ENCODE peak calls at places on chromosome 13, in four cellular contexts. One of them, this sample, is unnamed. For H3K4me1, the result is how much of the 10 kb centered on the place peaks cover.

GRCh38 chr13:43663474-43664090 is 123.2 kb downstream of the ENOX1 start:
- DNase-seq in K562: no peak
- DNase-seq in HepG2: no peak
- DNase-seq in H1: no peak
- DNase-seq in this sample: no peak

GRCh38 chr13:73088332-73088935 is 29.6 kb downstream of the KLF5 start:
- DNase-seq in K562: no peak
- DNase-seq in HepG2: no peak
- DNase-seq in H1: no peak
- DNase-seq in this sample: no peak

GRCh38 chr13:70424428-70424827 is 316.2 kb upstream of the KLHL1 start:
- DNase-seq in HepG2: no peak
- DNase-seq in H1: peak
- DNase-seq in K562: no peak
- DNase-seq in this sample: no peak

GRCh38 chr13:64756621-64757020 is 2473.5 kb downstream of the PCDH9 start:
- DNase-seq in HepG2: no peak
- DNase-seq in H1: no peak
- DNase-seq in K562: no peak
- DNase-seq in this sample: no peak

GRCh38 chr13:112510002-112510780 is 77.8 kb downstream of the TUBGCP3 start:
- DNase-seq in K562: peak
- DNase-seq in H1: peak
- DNase-seq in HepG2: peak
- DNase-seq in this sample: peak

GRCh38 chr13:96229356-96229755 is 139.4 kb downstream of the HS6ST3 start:
- DNase-seq in HepG2: peak
- DNase-seq in K562: peak
- DNase-seq in H1: no peak
- DNase-seq in this sample: no peak

GRCh38 chr13:58018020-58018419 is 386.5 kb downstream of the PCDH17 start:
- DNase-seq in H1: no peak
- DNase-seq in HepG2: no peak
- DNase-seq in K562: no peak
- DNase-seq in this sample: no peak

GRCh38 chr13:92265408-92265807 is 867.0 kb downstream of the GPC5 start:
- DNase-seq in HepG2: no peak
- DNase-seq in H1: no peak
- DNase-seq in K562: no peak
- DNase-seq in this sample: no peak

GRCh38 chr13:78190296-78190695 is 271.7 kb upstream of the EDNRB start:
- DNase-seq in K562: no peak
- DNase-seq in H1: no peak
- DNase-seq in HepG2: no peak
- DNase-seq in this sample: no peak

GRCh38 chr13:28056970-28057712 is 43.2 kb downstream of the FLT3 start:
- DNase-seq in K562: no peak
- DNase-seq in H1: no peak
- DNase-seq in HepG2: no peak
- DNase-seq in this sample: no peak

GRCh38 chr13:67136157-67136556 is 94.0 kb downstream of the PCDH9 start:
- DNase-seq in H1: no peak
- DNase-seq in K562: peak
- DNase-seq in HepG2: no peak
- DNase-seq in this sample: no peak

GRCh38 chr13:109095126-109095525 is 465.7 kb downstream of the MYO16 start:
- DNase-seq in H1: no peak
- DNase-seq in HepG2: no peak
- DNase-seq in K562: no peak
- DNase-seq in this sample: no peak

GRCh38 chr13:34357435-34358232 is 539.7 kb downstream of the RFC3 start:
- DNase-seq in H1: no peak
- DNase-seq in HepG2: no peak
- DNase-seq in K562: no peak
- DNase-seq in this sample: no peak

GRCh38 chr13:92463134-92463533 is 763.5 kb upstream of the GPC6 start:
- DNase-seq in H1: no peak
- DNase-seq in HepG2: no peak
- DNase-seq in K562: no peak
- DNase-seq in this sample: no peak

GRCh38 chr13:39578821-39579291 is 24.1 kb downstream of the LHFPL6 start:
- DNase-seq in K562: no peak
- DNase-seq in H1: no peak
- DNase-seq in HepG2: no peak
- DNase-seq in this sample: no peak

GRCh38 chr13:109747524-109747923 is 38.9 kb downstream of the IRS2 start:
- DNase-seq in HepG2: no peak
- DNase-seq in H1: no peak
- DNase-seq in K562: no peak
- DNase-seq in this sample: no peak

GRCh38 chr13:75647126-75647784 is 11.1 kb downstream of the LMO7 start:
- DNase-seq in H1: no peak
- DNase-seq in K562: no peak
- DNase-seq in HepG2: no peak
- DNase-seq in this sample: no peak

GRCh38 chr13:50334944-50335343 is 319.7 kb downstream of the KCNRG start:
- DNase-seq in HepG2: peak
- DNase-seq in H1: no peak
- DNase-seq in K562: peak
- DNase-seq in this sample: no peak

GRCh38 chr13:22232186-22232585 is 561.3 kb downstream of the FGF9 start:
- DNase-seq in K562: no peak
- DNase-seq in H1: no peak
- DNase-seq in HepG2: no peak
- DNase-seq in this sample: no peak

GRCh38 chr13:105196052-105196451 is 1339.4 kb downstream of the EFNB2 start:
- DNase-seq in K562: no peak
- DNase-seq in HepG2: no peak
- DNase-seq in H1: no peak
- DNase-seq in this sample: peak

GRCh38 chr13:76872686-76873085 is 13.5 kb downstream of the KCTD12 start:
- DNase-seq in K562: no peak
- DNase-seq in H1: no peak
- DNase-seq in HepG2: no peak
- DNase-seq in this sample: no peak

GRCh38 chr13:79830426-79830825 is 349.5 kb downstream of the NDFIP2 start:
- DNase-seq in K562: no peak
- DNase-seq in H1: no peak
- DNase-seq in HepG2: no peak
- DNase-seq in this sample: no peak

GRCh38 chr13:57624565-57625435 is 6.7 kb upstream of the PCDH17 start:
- DNase-seq in HepG2: peak
- DNase-seq in H1: no peak
- DNase-seq in K562: peak
- DNase-seq in this sample: no peak

GRCh38 chr13:49641810-49642291 is 13.5 kb downstream of the ARL11 start:
- DNase-seq in HepG2: no peak
- DNase-seq in H1: no peak
- DNase-seq in K562: peak
- DNase-seq in this sample: no peak

GRCh38 chr13:36142735-36143134 is 11.6 kb upstream of the DCLK1 start:
- DNase-seq in HepG2: no peak
- DNase-seq in H1: no peak
- DNase-seq in K562: no peak
- DNase-seq in this sample: no peak

GRCh38 chr13:96338030-96338429 is 248.1 kb downstream of the HS6ST3 start:
- DNase-seq in K562: no peak
- DNase-seq in HepG2: no peak
- DNase-seq in H1: no peak
- DNase-seq in this sample: no peak

GRCh38 chr13:113162783-113163685 is 4.6 kb downstream of the PROZ start:
- DNase-seq in HepG2: no peak
- DNase-seq in K562: no peak
- DNase-seq in H1: no peak
- DNase-seq in this sample: no peak

GRCh38 chr13:50101590-50101989 is 86.3 kb downstream of the KCNRG start:
- DNase-seq in K562: no peak
- DNase-seq in H1: no peak
- DNase-seq in HepG2: no peak
- DNase-seq in this sample: no peak

GRCh38 chr13:38093425-38093824 is 223.9 kb upstream of the TRPC4 start:
- DNase-seq in H1: no peak
- DNase-seq in HepG2: no peak
- DNase-seq in K562: no peak
- DNase-seq in this sample: no peak

GRCh38 chr13:79407349-79407979 is 1.4 kb upstream of the RBM26 start:
- DNase-seq in H1: no peak
- DNase-seq in HepG2: no peak
- DNase-seq in K562: no peak
- DNase-seq in this sample: no peak

GRCh38 chr13:39892731-39893293 is 237.3 kb downstream of the COG6 start:
- DNase-seq in K562: no peak
- DNase-seq in HepG2: no peak
- DNase-seq in H1: no peak
- DNase-seq in this sample: no peak

GRCh38 chr13:68428292-68428691 is 1198.2 kb upstream of the PCDH9 start:
- DNase-seq in K562: no peak
- DNase-seq in H1: no peak
- DNase-seq in HepG2: peak
- DNase-seq in this sample: no peak

GRCh38 chr13:100221166-100221565 is 132.3 kb downstream of the PCCA start:
- DNase-seq in HepG2: no peak
- DNase-seq in H1: no peak
- DNase-seq in K562: no peak
- DNase-seq in this sample: no peak

GRCh38 chr13:47085346-47085745 is 188.5 kb upstream of the HTR2A start:
- DNase-seq in K562: no peak
- DNase-seq in H1: no peak
- DNase-seq in HepG2: no peak
- DNase-seq in this sample: no peak

GRCh38 chr13:85798999-85799646 is at the start of gene SLITRK6:
- DNase-seq in HepG2: no peak
- DNase-seq in H1: no peak
- DNase-seq in K562: no peak
- DNase-seq in this sample: peak

GRCh38 chr13:79692846-79693245 is 211.9 kb downstream of the NDFIP2 start:
- DNase-seq in H1: no peak
- DNase-seq in K562: no peak
- DNase-seq in HepG2: no peak
- DNase-seq in this sample: no peak

GRCh38 chr13:80755925-80756324 is 415.0 kb upstream of the SPRY2 start:
- DNase-seq in K562: no peak
- DNase-seq in HepG2: no peak
- DNase-seq in H1: no peak
- DNase-seq in this sample: no peak

GRCh38 chr13:80477641-80478443 is 136.9 kb upstream of the SPRY2 start:
- DNase-seq in HepG2: no peak
- DNase-seq in H1: no peak
- DNase-seq in K562: no peak
- DNase-seq in this sample: no peak

GRCh38 chr13:23921451-23921888 is 24.2 kb upstream of the C1QTNF9B start:
- DNase-seq in K562: peak
- DNase-seq in HepG2: peak
- DNase-seq in H1: no peak
- DNase-seq in this sample: no peak
- TF ChIP-seq USF2 in K562: no peak
- TF ChIP-seq USF2 in HepG2: no peak
- TF ChIP-seq USF2 in H1: no peak
- TF ChIP-seq USF2 in this sample: no peak

DNA sequence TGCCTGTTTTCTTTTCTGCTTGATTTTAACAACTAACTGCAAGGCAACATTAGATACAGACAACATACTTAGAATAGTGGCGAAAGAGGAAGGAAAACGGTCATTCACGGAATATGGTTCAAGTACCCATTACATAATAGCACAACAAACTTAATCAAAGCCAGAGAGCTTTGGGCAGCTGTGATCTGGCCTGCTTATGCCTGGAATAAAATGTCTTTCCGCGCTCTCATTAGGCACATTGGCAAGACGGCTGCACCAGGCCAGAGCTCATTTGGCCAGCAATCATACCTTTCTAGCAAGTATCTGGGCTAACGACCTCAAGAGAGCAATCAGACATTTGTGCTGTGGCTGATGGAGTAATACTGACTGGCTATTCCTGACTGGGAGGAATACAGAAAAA is 112.8 kb downstream of the NALCN start:
- DNase-seq in H1: no peak
- DNase-seq in HepG2: no peak
- DNase-seq in K562: no peak
- DNase-seq in this sample: no peak
- TF ChIP-seq PHF8 in H1: no peak
- TF ChIP-seq PHF8 in HepG2: no peak
- TF ChIP-seq PHF8 in K562: no peak
- TF ChIP-seq PHF8 in this sample: no peak

DNA sequence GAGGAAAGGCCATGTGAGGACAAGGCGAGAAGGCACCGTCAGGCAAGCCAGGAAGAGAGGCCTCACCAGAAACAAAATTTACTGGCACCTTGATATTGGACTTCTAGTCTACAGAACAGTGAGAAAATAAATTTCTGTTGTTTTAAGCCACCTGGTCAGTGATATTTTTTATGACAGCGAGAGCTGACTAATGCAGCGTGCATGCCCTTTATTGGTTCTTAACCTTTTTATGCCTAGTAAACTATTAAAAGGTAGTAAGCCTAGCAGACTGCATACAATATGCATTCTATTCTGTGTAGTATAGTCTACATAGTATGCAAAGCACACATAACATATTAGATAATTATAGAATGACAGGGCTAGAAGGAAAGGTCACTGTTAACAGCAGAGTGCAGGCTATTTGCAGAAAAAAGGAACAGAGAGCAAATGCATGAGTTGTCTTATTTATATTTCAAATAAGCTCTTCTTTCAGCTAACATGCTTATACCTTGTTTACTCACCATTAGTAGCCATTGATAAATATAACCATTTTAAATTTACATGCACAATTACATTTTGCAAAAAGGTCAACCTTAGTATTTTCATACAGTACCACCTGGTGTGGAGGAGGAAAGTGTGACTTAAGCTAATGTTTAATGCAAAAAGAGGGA is 25.3 kb upstream of the KATNAL1 start:
- DNase-seq in H1: no peak
- DNase-seq in K562: no peak
- DNase-seq in HepG2: no peak
- DNase-seq in this sample: no peak
- H3K4me1 ChIP-seq in H1: under half
- H3K4me1 ChIP-seq in K562: under half
- H3K4me1 ChIP-seq in HepG2: under half
- H3K4me1 ChIP-seq in this sample: under half

GRCh38 chr13:45119469-45119989 is 781 bp upstream of the GTF2F2 start:
- DNase-seq in H1: no peak
- DNase-seq in HepG2: no peak
- DNase-seq in K562: peak
- DNase-seq in this sample: no peak
- TF ChIP-seq USF2 in H1: no peak
- TF ChIP-seq USF2 in HepG2: no peak
- TF ChIP-seq USF2 in K562: no peak
- TF ChIP-seq USF2 in this sample: no peak

GRCh38 chr13:87821512-87821911 is 150.3 kb downstream of the SLITRK5 start:
- DNase-seq in K562: no peak
- DNase-seq in HepG2: no peak
- DNase-seq in H1: no peak
- DNase-seq in this sample: no peak
- TF ChIP-seq PHF8 in K562: no peak
- TF ChIP-seq PHF8 in HepG2: no peak
- TF ChIP-seq PHF8 in H1: no peak
- TF ChIP-seq PHF8 in this sample: no peak

GRCh38 chr13:46039421-46040036 is 13.0 kb downstream of the ZC3H13 start:
- DNase-seq in H1: no peak
- DNase-seq in HepG2: no peak
- DNase-seq in K562: no peak
- DNase-seq in this sample: no peak
- H3K4me1 ChIP-seq in H1: under half
- H3K4me1 ChIP-seq in HepG2: under half
- H3K4me1 ChIP-seq in K562: under half
- H3K4me1 ChIP-seq in this sample: under half

This sample was measured in A549.